ENCODE peak calls at places on chromosomes 3 and 15, in four cellular contexts. D is kidney, H is suprapubic skin, F is pancreas. S is an unnamed sample.

GRCh38 chr3:184489457-184489856 is 72.1 kb upstream of the EPHB3 start:
- DNase-seq in D (no peak), H (no peak), F (no peak), S (no peak)

GRCh38 chr15:100311829-100312228 is 29.9 kb downstream of the ADAMTS17 start:
- DNase-seq in D (no peak), H (no peak), F (no peak), S (no peak)

GRCh38 chr3:109640146-109640652 is 302.9 kb upstream of the DPPA4 start:
- DNase-seq in D (no peak), H (no peak), F (no peak), S (no peak)

GRCh38 chr15:73809728-73810501 is 56.8 kb upstream of the INSYN1 start:
- DNase-seq in D (no peak), H (no peak), F (peak; percentile 10), S (no peak)

GRCh38 chr15:55003900-55004879 is 192.6 kb downstream of the RSL24D1 start:
- DNase-seq in D (no peak), H (no peak), F (no peak), S (no peak)

GRCh38 chr3:133274477-133274876 is 125.4 kb upstream of the BFSP2 start:
- DNase-seq in D (no peak), H (no peak), F (no peak), S (no peak)

GRCh38 chr3:28674212-28674611 is 325.6 kb upstream of the AZI2 start:
- DNase-seq in D (no peak), H (no peak), F (no peak), S (no peak)

GRCh38 chr15:71747128-71748083 is 62.9 kb upstream of the NR2E3 start:
- DNase-seq in D (no peak), H (no peak), F (no peak), S (no peak)

GRCh38 chr3:88480822-88481221 is 331.1 kb downstream of the C3orf38 start:
- DNase-seq in D (no peak), H (no peak), F (no peak), S (no peak)

GRCh38 chr3:47994180-47994579 is 22.0 kb downstream of the MAP4 start:
- DNase-seq in D (no peak), H (no peak), F (no peak), S (no peak)

GRCh38 chr3:39383913-39384664 is 919 bp downstream of the SLC25A38 start:
- DNase-seq in D (peak; percentile 98), H (peak; percentile 98), F (peak; percentile 98), S (peak; percentile 94)

GRCh38 chr3:176650478-176650877 is 546.8 kb downstream of the TBL1XR1 start:
- DNase-seq in D (no peak), H (no peak), F (no peak), S (no peak)

GRCh38 chr15:58065011-58065444 is 483 bp downstream of the ALDH1A2 start:
- DNase-seq in D (peak; percentile 82), H (peak; percentile 74), F (no peak), S (peak; percentile 77)

GRCh38 chr15:94522125-94522524 is 290.8 kb downstream of the MCTP2 start:
- DNase-seq in D (no peak), H (no peak), F (no peak), S (no peak)

GRCh38 chr15:94523873-94524272 is 292.5 kb downstream of the MCTP2 start:
- DNase-seq in D (no peak), H (no peak), F (no peak), S (no peak)

GRCh38 chr15:94524565-94524964 is 293.2 kb downstream of the MCTP2 start:
- DNase-seq in D (no peak), H (no peak), F (no peak), S (peak; percentile 64)

GRCh38 chr15:94526071-94526689 is 294.8 kb downstream of the MCTP2 start:
- DNase-seq in D (no peak), H (no peak), F (no peak), S (no peak)
- TF ChIP-seq CTCF in D (no peak), H (peak; percentile 16), F (peak; percentile 21), S (peak; percentile 58)

GRCh38 chr3:123412811-123413588 is 35.9 kb downstream of the ADCY5 start:
- DNase-seq in D (peak; percentile 80), H (no peak), F (no peak), S (no peak)
- H3K27ac ChIP-seq in D (peak overlapping the region; percentile 79), H (peak overlapping the region; percentile 14), F (peak overlapping the region; percentile 72), S (no peak overlapping the region)

GRCh38 chr3:98553021-98553563 is 21.3 kb downstream of the GPR15 start:
- DNase-seq in D (no peak), H (no peak), F (no peak), S (no peak)
- H3K4me3 ChIP-seq in D (no peak overlapping the region), H (no peak overlapping the region), F (no peak overlapping the region), S (no peak overlapping the region)

DNA sequence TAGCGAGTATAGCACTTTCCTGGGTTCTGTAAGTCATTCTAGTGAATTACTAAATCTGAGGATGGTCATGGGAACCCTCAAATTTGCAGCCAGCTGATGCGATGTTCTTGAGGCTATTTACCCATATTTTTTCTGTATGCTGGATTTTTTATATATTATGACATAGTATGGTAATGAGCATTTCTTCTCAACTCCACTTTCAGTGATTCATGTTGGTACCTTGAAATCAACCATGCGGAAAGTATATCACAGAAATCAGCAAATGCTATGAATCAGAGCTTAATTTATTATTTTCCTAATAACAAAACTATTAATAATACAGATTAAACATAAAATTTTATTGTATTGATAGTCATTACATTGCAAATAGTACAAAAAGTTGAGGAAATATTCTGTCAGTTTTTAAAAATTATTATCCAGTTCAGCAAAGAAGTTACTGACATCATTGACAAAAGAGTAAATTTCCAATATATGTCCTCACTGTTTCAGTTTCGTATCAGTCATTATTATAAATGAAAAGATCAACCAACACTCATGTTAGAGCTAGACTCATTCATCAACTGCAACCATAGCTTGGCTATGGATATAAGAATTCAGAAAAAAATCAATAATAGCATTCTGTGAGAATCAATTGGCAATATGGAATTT is 164.3 kb upstream of the SETMAR start:
- DNase-seq in D (no peak), H (no peak), F (no peak), S (no peak)
- TF ChIP-seq CTCF in D (no peak), H (no peak), F (no peak), S (no peak)

GRCh38 chr15:41927516-41927915 is 33.7 kb upstream of the SPTBN5 start:
- DNase-seq in D (no peak), H (no peak), F (no peak), S (no peak)

GRCh38 chr15:41930221-41930866 is 36.5 kb upstream of the SPTBN5 start:
- DNase-seq in D (peak; percentile 73), H (no peak), F (no peak), S (no peak)

GRCh38 chr15:41928637-41929620 is 35.1 kb upstream of the SPTBN5 start:
- DNase-seq in D (peak; percentile 83), H (no peak), F (no peak), S (no peak)

GRCh38 chr15:41926184-41927056 is 32.6 kb upstream of the SPTBN5 start:
- DNase-seq in D (no peak), H (no peak), F (no peak), S (no peak)

DNA sequence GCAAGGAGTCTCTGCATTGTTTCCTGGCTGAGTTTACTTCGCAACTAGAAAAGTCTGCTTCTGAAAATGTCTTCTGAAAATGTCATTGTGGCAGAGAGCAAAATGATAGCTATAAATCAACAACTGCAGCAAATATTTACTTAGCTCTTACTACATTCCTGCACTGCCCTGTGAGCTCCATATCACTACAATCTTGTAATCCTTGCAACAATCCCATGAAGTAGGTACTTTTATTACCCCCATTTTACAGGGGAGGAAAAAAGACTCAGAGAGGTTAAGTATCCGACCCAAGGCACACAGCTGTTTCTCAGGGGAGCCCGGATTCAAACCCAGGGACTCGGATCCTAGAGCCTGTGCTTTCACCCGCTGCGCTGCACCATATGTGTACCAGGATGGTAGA is 34.2 kb upstream of the SPTBN5 start:
- DNase-seq in D (no peak), H (no peak), F (no peak), S (no peak)
- H3K27ac ChIP-seq in D (no peak overlapping the region), H (no peak overlapping the region), F (peak overlapping the region; percentile 60), S (no peak overlapping the region)

GRCh38 chr15:70493376-70493775 is 270.0 kb downstream of the UACA start:
- DNase-seq in D (no peak), H (no peak), F (no peak), S (no peak)

GRCh38 chr15:70493787-70494514 is 269.4 kb downstream of the UACA start:
- DNase-seq in D (no peak), H (no peak), F (no peak), S (no peak)

GRCh38 chr15:70491183-70491621 is 272.2 kb downstream of the UACA start:
- DNase-seq in D (no peak), H (no peak), F (no peak), S (no peak)

GRCh38 chr15:70491641-70492040 is 271.7 kb downstream of the UACA start:
- DNase-seq in D (no peak), H (no peak), F (no peak), S (no peak)

DNA sequence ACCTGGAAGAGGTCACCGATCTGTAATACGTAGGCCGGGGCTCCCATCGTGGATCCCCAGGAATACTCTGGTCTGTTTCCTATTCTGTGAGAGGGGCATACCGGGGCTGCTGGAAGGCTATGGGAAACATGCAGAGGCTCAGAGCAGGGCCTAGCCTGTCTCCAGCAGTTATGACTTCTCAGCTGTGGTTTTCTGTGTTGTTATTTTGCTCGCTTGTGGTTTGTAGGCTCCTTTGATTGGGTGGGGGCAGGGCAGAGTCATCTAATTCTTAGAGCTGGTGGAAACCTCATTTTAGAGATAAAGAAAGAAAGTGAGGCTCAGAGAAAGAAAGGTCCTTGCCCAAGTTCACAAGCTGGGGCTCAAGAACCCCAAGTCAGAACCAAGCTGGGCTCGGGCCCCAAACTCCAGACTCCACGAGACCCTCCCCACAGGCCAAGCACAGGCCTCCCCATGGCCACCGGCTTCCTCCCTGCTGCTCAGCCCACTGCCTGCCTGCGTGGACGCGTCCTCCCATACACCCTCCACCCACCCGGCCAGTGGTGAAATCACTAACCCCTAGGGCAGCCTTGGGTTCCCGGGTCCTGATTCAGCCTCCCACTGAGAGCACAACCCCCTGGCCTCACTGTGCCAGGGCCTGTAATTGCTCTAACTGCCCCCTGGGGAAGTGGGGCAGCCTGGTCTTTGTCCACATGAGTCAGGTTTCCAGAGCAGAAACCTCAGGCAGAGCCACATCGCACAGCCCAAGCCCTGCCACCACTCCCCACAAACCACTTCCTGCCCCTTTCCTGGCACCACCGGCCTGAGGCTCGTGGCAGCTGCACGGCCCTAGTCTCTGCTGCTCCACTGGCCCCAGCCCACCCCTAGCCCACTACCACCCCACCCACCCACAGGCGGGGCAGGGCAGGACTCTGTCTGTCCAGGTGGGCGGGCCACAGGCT is 270.8 kb downstream of the UACA start:
- DNase-seq in D (peak; percentile 84), H (no peak), F (no peak), S (peak; percentile 92)
- H3K4me3 ChIP-seq in D (no peak overlapping the region), H (no peak overlapping the region), F (no peak overlapping the region), S (no peak overlapping the region)

DNA sequence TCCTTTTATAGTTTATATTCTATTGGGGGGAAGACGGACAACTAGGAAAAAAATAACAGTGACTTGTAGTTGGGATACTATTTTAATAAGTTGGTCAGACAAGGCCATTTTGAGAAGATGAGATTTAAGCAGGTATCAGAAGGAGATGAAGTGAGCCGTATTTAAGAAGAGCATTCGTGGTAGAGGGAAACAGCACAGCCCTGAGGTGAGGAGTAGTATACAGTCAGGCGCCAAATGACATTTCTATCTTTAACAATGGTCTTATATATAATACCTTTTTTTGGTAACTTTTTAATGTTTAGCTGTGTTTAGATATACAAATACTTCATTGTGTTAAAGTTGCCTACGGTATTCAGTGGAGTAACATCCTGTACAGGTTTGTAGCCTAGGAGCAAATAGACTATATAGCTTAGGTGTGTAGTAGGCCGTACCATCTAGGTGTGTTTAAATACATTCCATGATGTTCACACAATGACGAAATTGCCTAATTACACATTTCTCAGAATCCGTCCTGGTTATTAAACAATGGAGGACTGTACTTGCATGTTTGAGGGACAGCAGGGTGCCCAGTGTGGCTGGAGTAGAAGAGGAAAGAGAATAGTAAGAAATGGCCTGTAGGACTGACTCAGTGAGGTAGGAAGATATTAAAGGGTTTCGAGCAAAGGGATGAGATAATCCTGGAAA is 1.6 kb downstream of the NKTR start:
- DNase-seq in D (no peak), H (no peak), F (no peak), S (no peak)
- TF ChIP-seq CTCF in D (no peak), H (no peak), F (no peak), S (peak; percentile 31)

S was measured in RWPE2.